ENCODE peak calls at places on chromosomes 7 and 10, in four cellular contexts. B is stimulated activated CD4-positive, alpha-beta T cell treated with anti-CD3 and anti-CD28 coated beads, Interleukin-1b, Interleukin-23, amount 100 ng/mL, for 48 hours; Q is astrocyte of the cerebellum; Z is activated naive CD8-positive, alpha-beta T cell treated with anti-CD3 and anti-CD28 coated beads, Interleukin-2, amount 50 U/mL, for 24 hours. X is an unnamed sample.

GRCh38 chr7:130695840-130696239 is 9.5 kb upstream of the TSGA13 start:
- DNase-seq in B (no peak), Q (peak), Z (no peak), X (peak)

GRCh38 chr7:28272461-28272877 is 91.9 kb upstream of the JAZF1 start:
- DNase-seq in B (no peak), Q (peak), Z (peak), X (peak)

GRCh38 chr7:134343136-134343535 is 26.4 kb upstream of the SLC35B4 start:
- DNase-seq in B (no peak), Q (no peak), Z (no peak), X (no peak)

GRCh38 chr10:24691113-24691512 is 32.6 kb downstream of the ARHGAP21 start:
- DNase-seq in B (no peak), Q (no peak), Z (no peak), X (no peak)

GRCh38 chr7:158388072-158388471 is 199.6 kb downstream of the PTPRN2 start:
- DNase-seq in B (no peak), Q (no peak), Z (no peak), X (no peak)

GRCh38 chr7:40777913-40778312 is 643.1 kb downstream of the SUGCT start:
- DNase-seq in B (no peak), Q (no peak), Z (no peak), X (no peak)

GRCh38 chr7:47460251-47460989 is 121.5 kb downstream of the TNS3 start:
- DNase-seq in B (no peak), Q (no peak), Z (no peak), X (no peak)

GRCh38 chr7:106119719-106120118 is 7.6 kb upstream of the SYPL1 start:
- DNase-seq in B (no peak), Q (no peak), Z (no peak), X (no peak)

GRCh38 chr10:91816986-91817385 is 18.8 kb downstream of the TNKS2 start:
- DNase-seq in B (no peak), Q (no peak), Z (no peak), X (no peak)

GRCh38 chr10:85379338-85379737 is 987.3 kb downstream of the GRID1 start:
- DNase-seq in B (no peak), Q (no peak), Z (no peak), X (no peak)

GRCh38 chr7:99386584-99387238 is 12.2 kb downstream of the ARPC1B start:
- DNase-seq in B (no peak), Q (no peak), Z (no peak), X (peak)

GRCh38 chr10:124469956-124470484 is 8.4 kb downstream of the LHPP start:
- DNase-seq in B (no peak), Q (no peak), Z (no peak), X (no peak)

GRCh38 chr7:85474234-85474633 is 287.4 kb upstream of the SEMA3D start:
- DNase-seq in B (no peak), Q (no peak), Z (no peak), X (no peak)

GRCh38 chr7:67753891-67754290 is 757.3 kb downstream of the TYW1 start:
- DNase-seq in B (no peak), Q (no peak), Z (no peak), X (peak)